ENCODE peak calls at places on chromosome 17, in nine cellular contexts. Q, F, R, U, M, N, A, Y and S are unnamed samples. For H3K4me1, the result is how much of the 10 kb centered on the place peaks cover.

GRCh38 chr17:82198092-82198491 is 14.6 kb downstream of the CCDC57 start:
- DNase-seq in Q (no peak), F (no peak), R (no peak), U (no peak), M (no peak), N (no peak), A (no peak), Y (no peak), S (no peak)

GRCh38 chr17:82846061-82846691 is 6.4 kb upstream of the ZNF750 start:
- DNase-seq in Q (no peak), F (no peak), R (no peak), U (no peak), M (no peak), N (peak), A (peak), Y (no peak), S (no peak)

GRCh38 chr17:43356999-43357398 is 41.8 kb upstream of the ARL4D start:
- DNase-seq in Q (no peak), F (no peak), R (peak), U (no peak), M (no peak), N (no peak), A (no peak), Y (no peak), S (no peak)

GRCh38 chr17:64097196-64097936 is 32.6 kb downstream of the ERN1 start:
- DNase-seq in Q (no peak), F (no peak), R (no peak), U (no peak), M (no peak), N (no peak), A (no peak), Y (no peak), S (no peak)

GRCh38 chr17:83185023-83186002 is 105.9 kb downstream of the METRNL start:
- DNase-seq in Q (no peak), F (no peak), R (no peak), U (no peak), M (peak), N (no peak), A (no peak), Y (no peak), S (peak)

GRCh38 chr17:10733666-10734065 is 3.8 kb upstream of the TMEM220 start:
- DNase-seq in Q (no peak), F (no peak), R (no peak), U (no peak), M (no peak), N (no peak), A (peak), Y (no peak), S (no peak)

GRCh38 chr17:14067347-14067746 is 2.0 kb upstream of the COX10 start:
- DNase-seq in Q (no peak), F (no peak), R (no peak), U (no peak), M (no peak), N (no peak), A (no peak), Y (no peak), S (no peak)

GRCh38 chr17:58387834-58388233 is 29.5 kb downstream of the RNF43 start:
- DNase-seq in Q (no peak), F (no peak), R (no peak), U (no peak), M (no peak), N (no peak), A (no peak), Y (no peak), S (no peak)

GRCh38 chr17:14845562-14846335 is 419.4 kb downstream of the PMP22 start:
- DNase-seq in Q (no peak), F (no peak), R (no peak), U (no peak), M (no peak), N (no peak), A (no peak), Y (no peak), S (no peak)

GRCh38 chr17:48596000-48596734 is 2.6 kb upstream of the HOXB5 start:
- DNase-seq in Q (no peak), F (no peak), R (no peak), U (no peak), M (no peak), N (no peak), A (peak), Y (no peak), S (no peak)

GRCh38 chr17:73580311-73580710 is 63.9 kb downstream of the SDK2 start:
- DNase-seq in Q (no peak), F (no peak), R (no peak), U (no peak), M (no peak), N (no peak), A (no peak), Y (no peak), S (no peak)

GRCh38 chr17:44585315-44585714 is 28.0 kb downstream of the FZD2 start:
- DNase-seq in Q (no peak), F (no peak), R (no peak), U (no peak), M (no peak), N (no peak), A (peak), Y (no peak), S (no peak)

GRCh38 chr17:36127882-36128369 is 24.3 kb downstream of the CCL4 start:
- DNase-seq in Q (no peak), F (no peak), R (no peak), U (no peak), M (no peak), N (no peak), A (peak), Y (no peak), S (no peak)

GRCh38 chr17:30376621-30377452 is 1.9 kb upstream of the CPD start:
- DNase-seq in Q (no peak), F (no peak), R (peak), U (no peak), M (no peak), N (peak), A (no peak), Y (no peak), S (no peak)

GRCh38 chr17:43732961-43733360 is 25.6 kb downstream of the SOST start:
- DNase-seq in Q (no peak), F (no peak), R (no peak), U (no peak), M (no peak), N (no peak), A (no peak), Y (no peak), S (no peak)

GRCh38 chr17:18093616-18094408 is 6.1 kb downstream of the DRG2 start:
- DNase-seq in Q (no peak), F (peak), R (no peak), U (peak), M (no peak), N (no peak), A (peak), Y (no peak), S (no peak)

GRCh38 chr17:40850287-40850972 is 16.6 kb downstream of the KRT12 start:
- DNase-seq in Q (no peak), F (no peak), R (no peak), U (no peak), M (no peak), N (no peak), A (no peak), Y (no peak), S (no peak)

GRCh38 chr17:69809331-69809730 is 265.7 kb upstream of the KCNJ16 start:
- DNase-seq in Q (no peak), F (no peak), R (no peak), U (no peak), M (no peak), N (no peak), A (no peak), Y (no peak), S (no peak)

GRCh38 chr17:62062936-62063335 is 2.1 kb downstream of the MED13 start:
- DNase-seq in Q (no peak), F (no peak), R (no peak), U (no peak), M (no peak), N (no peak), A (no peak), Y (no peak), S (no peak)

GRCh38 chr17:31532526-31532925 is 141.1 kb downstream of the RAB11FIP4 start:
- DNase-seq in Q (no peak), F (no peak), R (no peak), U (no peak), M (no peak), N (no peak), A (no peak), Y (no peak), S (no peak)

DNA sequence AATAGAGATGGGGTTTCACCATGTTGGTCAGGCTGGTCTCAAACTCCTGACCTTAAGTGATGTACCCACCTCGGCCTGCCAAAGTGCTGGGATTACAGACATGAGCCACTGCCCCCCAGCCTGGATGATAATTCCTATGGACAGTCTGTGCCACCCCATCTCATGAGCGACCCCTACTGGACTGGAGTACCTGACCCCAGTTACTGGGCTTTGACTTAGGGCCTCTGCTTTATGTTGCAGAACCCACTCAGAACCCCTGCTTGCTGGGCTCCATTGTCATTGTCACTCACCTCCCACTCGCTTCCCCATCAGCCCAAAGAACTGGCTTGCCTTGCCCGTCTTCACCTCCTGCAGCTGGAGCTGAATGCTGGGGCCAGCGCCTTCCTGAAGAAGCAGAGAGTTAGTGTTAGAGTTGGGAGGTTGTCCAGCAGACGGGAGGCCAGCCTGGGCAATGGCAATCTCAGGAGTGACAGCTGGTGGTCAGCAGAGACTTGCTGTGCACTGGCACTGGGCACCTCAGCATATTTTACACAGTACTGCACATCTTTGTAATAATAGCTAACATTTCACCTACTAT is 4.0 kb downstream of the TAC4 start:
- DNase-seq in Q (no peak), F (no peak), R (no peak), U (peak), M (peak), N (peak), A (peak), Y (no peak), S (no peak)
- TF ChIP-seq CTCF in Q (no peak), F (peak), R (no peak), U (peak), M (no peak), N (peak), A (peak), Y (no peak), S (no peak)

GRCh38 chr17:78022425-78022824 is 63.9 kb downstream of the TNRC6C start:
- DNase-seq in Q (no peak), F (no peak), R (no peak), U (no peak), M (no peak), N (no peak), A (no peak), Y (no peak), S (no peak)

GRCh38 chr17:78016852-78017251 is 58.3 kb downstream of the TNRC6C start:
- DNase-seq in Q (no peak), F (no peak), R (no peak), U (no peak), M (no peak), N (no peak), A (no peak), Y (no peak), S (no peak)

GRCh38 chr17:78019976-78020716 is 61.6 kb downstream of the TNRC6C start:
- DNase-seq in Q (no peak), F (no peak), R (no peak), U (no peak), M (no peak), N (no peak), A (no peak), Y (no peak), S (no peak)

GRCh38 chr17:78020717-78021108 is 62.2 kb downstream of the TNRC6C start:
- DNase-seq in Q (no peak), F (no peak), R (no peak), U (no peak), M (no peak), N (no peak), A (no peak), Y (no peak), S (no peak)

DNA sequence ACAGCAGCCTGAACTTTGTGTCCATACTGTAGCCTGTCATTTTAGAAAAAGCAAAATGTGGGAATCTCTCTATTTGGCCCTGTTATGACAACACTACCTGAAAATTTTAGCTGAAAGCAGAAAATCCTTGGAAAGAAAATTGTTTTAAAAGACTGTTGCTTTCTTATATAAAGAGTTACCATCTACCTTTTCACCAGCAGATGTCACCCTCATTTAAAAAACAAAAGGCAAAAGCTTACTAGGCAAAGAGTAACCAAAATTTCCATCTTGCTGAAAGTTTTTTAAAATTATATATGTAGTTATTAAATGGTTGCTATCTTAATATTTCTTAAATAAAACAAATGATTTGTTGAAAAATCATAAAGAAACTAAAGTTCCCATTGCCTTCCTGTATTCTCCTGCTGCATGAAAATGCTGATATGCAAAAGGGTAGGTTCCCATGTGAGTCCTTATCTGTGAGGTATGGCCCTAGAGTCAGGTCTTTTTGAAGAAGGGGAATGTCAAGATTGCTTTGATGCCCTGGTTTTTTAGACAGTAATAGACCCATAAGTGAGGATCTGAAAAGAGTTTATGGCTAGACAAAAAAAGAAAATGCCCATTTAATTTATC is 61.0 kb downstream of the TNRC6C start:
- DNase-seq in Q (no peak), F (no peak), R (no peak), U (no peak), M (no peak), N (no peak), A (no peak), Y (no peak), S (no peak)
- H3K4me3 ChIP-seq in Q (no peak), F (no peak), R (no peak), U (no peak), M (no peak), N (no peak), A (no peak), Y (no peak), S (no peak)

GRCh38 chr17:77421635-77421982 is 280.8 kb downstream of the SEC14L1 start:
- DNase-seq in Q (no peak), F (no peak), R (peak), U (no peak), M (no peak), N (no peak), A (no peak), Y (no peak), S (no peak)
- H3K4me1 ChIP-seq in Q (half or more), F (half or more), R (under half), U (half or more), M (half or more), N (half or more), A (under half), Y (half or more), S (under half)

GRCh38 chr17:19753661-19754463 is 5.8 kb upstream of the ALDH3A1 start:
- DNase-seq in Q (peak), F (peak), R (no peak), U (peak), M (peak), N (peak), A (no peak), Y (peak), S (peak)
- TF ChIP-seq CTCF in Q (no peak), F (peak), R (no peak), U (peak), M (peak), N (peak), A (peak), Y (peak), S (peak)

DNA sequence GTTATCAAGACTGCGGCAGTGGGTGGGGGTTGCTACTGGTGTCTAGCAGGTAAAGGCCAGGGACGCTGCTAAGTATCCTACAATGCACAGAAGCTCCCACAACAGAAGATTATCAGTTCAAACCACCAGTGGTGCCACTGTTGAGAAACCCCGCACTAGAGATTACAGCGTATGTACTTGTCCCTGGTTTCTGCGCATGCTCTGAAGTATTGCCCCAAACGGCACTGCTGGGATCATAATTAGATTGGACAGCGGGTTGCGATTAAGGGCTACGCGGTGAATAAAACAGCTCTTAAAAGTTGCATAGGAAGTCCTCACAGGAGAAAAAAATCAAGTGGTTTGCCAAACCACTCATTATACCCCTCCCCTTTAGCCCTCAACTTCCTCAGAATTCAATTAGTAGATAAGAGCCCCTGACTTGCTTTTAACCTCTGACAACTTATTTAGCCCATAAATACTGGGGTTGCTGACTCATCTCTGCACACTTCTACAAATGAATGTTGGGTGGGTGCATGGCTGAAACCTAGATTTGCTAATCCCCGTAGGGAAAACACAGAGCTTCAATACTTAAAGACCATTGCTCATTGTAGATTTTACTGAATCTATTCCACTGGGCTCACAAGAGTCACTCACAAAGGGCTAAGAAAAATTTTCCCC is 91.7 kb downstream of the RGS9 start:
- DNase-seq in Q (no peak), F (no peak), R (no peak), U (no peak), M (no peak), N (no peak), A (peak), Y (no peak), S (no peak)
- H3K4me3 ChIP-seq in Q (no peak), F (no peak), R (no peak), U (no peak), M (no peak), N (no peak), A (no peak), Y (no peak), S (no peak)

DNA sequence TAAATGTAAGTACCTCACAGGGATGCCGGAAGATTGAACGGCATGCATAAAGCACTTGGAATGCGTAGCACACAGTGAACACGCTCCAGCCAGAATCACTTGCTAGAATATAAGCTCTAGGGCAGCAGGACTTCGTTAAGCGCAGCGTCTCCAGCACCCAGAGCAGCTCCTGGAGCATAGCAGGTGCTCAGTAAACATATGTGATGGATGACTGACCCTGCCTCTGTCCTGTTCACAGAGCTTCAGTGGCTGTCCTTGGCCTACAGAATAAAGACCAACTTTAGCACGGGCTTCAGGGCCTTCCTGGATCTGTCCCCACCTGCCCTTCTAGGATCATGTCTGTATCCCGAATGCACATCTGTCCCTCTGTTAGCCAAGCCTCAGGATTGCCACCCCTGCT is 6.0 kb downstream of the ATP2A3 start:
- DNase-seq in Q (no peak), F (no peak), R (no peak), U (no peak), M (no peak), N (no peak), A (no peak), Y (no peak), S (no peak)
- H3K4me1 ChIP-seq in Q (under half), F (under half), R (under half), U (under half), M (under half), N (under half), A (under half), Y (under half), S (under half)

GRCh38 chr17:55641559-55642160 is 81.0 kb downstream of the TMEM100 start:
- DNase-seq in Q (peak), F (peak), R (peak), U (peak), M (peak), N (peak), A (peak), Y (peak), S (no peak)
- TF ChIP-seq CTCF in Q (no peak), F (peak), R (peak), U (peak), M (peak), N (peak), A (peak), Y (peak), S (peak)